ENCODE peak calls at places on chromosomes 13 and 19, in four cellular contexts. P is heart right ventricle, M is dorsolateral prefrontal cortex, U is tibial artery. Q is an unnamed sample.

GRCh38 chr19:39474139-39474620 is 6.5 kb upstream of the TIMM50 start:
- DNase-seq in U (peak), P (peak), M (no peak), Q (peak)

GRCh38 chr19:3387645-3388589 is 21.5 kb downstream of the NFIC start:
- DNase-seq in U (peak), P (peak), M (peak), Q (peak)

GRCh38 chr19:48487544-48487943 is 18.4 kb downstream of the CYTH2 start:
- DNase-seq in U (no peak), P (no peak), M (no peak), Q (no peak)

GRCh38 chr13:33722216-33722900 is 95.6 kb upstream of the RFC3 start:
- DNase-seq in U (no peak), M (no peak), P (no peak), Q (peak)

GRCh38 chr19:41265376-41266153 is 1.4 kb downstream of the HNRNPUL1 start:
- DNase-seq in U (peak), P (peak), M (no peak), Q (peak)

GRCh38 chr19:19259741-19260140 is 13.4 kb downstream of the TM6SF2 start:
- DNase-seq in P (no peak), M (peak), U (no peak), Q (no peak)

GRCh38 chr13:88648598-88649373 is 977.6 kb downstream of the SLITRK5 start:
- DNase-seq in M (no peak), U (no peak), P (no peak), Q (no peak)

GRCh38 chr19:55212447-55212846 is 3.1 kb upstream of the PTPRH start:
- DNase-seq in P (no peak), U (no peak), M (no peak), Q (no peak)

GRCh38 chr13:112562254-112562653 is 25.7 kb downstream of the TUBGCP3 start:
- DNase-seq in M (no peak), U (no peak), P (no peak), Q (no peak)

GRCh38 chr19:46841458-46842083 is 9.1 kb downstream of the AP2S1 start:
- DNase-seq in M (no peak), U (peak), P (peak), Q (peak)

GRCh38 chr13:27450921-27451461 is 627 bp upstream of the MTIF3 start:
- DNase-seq in M (no peak), P (peak), U (peak), Q (peak)

GRCh38 chr13:112454648-112455334 is 78.6 kb downstream of the SPACA7 start:
- DNase-seq in M (no peak), P (no peak), U (no peak), Q (no peak)

GRCh38 chr13:89315287-89315686 is 1644.1 kb downstream of the SLITRK5 start:
- DNase-seq in M (no peak), U (no peak), P (no peak), Q (no peak)

GRCh38 chr19:57348136-57348535 is 2.9 kb upstream of the ZNF304 start:
- DNase-seq in U (no peak), M (no peak), P (no peak), Q (peak)

GRCh38 chr19:48419158-48419920 is 25.9 kb downstream of the GRIN2D start:
- DNase-seq in U (no peak), M (no peak), P (no peak), Q (no peak)

GRCh38 chr19:48698046-48698445 is 2.3 kb downstream of the FUT2 start:
- DNase-seq in U (no peak), M (no peak), P (no peak), Q (peak)

GRCh38 chr19:43439183-43440063 is 24.7 kb downstream of the TEX101 start:
- DNase-seq in U (no peak), P (peak), M (no peak), Q (peak)

GRCh38 chr19:3671680-3672574 is 28.3 kb downstream of the PIP5K1C start:
- DNase-seq in M (no peak), P (no peak), U (no peak), Q (peak)

GRCh38 chr19:54188224-54188871 is 1.0 kb downstream of the MBOAT7 start:
- DNase-seq in U (no peak), P (no peak), M (no peak), Q (peak)

GRCh38 chr19:45095496-45096413 is 2.8 kb downstream of the PPP1R37 start:
- DNase-seq in U (no peak), M (no peak), P (no peak), Q (no peak)

GRCh38 chr19:38799104-38799503 is 10.1 kb downstream of the LGALS7B start:
- DNase-seq in P (no peak), U (no peak), M (no peak), Q (no peak)

GRCh38 chr13:46182491-46182877 is 507 bp upstream of the LCP1 start:
- DNase-seq in P (no peak), M (no peak), U (no peak), Q (no peak)

GRCh38 chr13:111153977-111154332 is 38.8 kb downstream of the ARHGEF7 start:
- DNase-seq in U (peak), M (no peak), P (no peak), Q (no peak)

GRCh38 chr19:53511933-53512374 is 26.0 kb upstream of the ZNF331 start:
- DNase-seq in P (peak), M (no peak), U (peak), Q (peak)

GRCh38 chr13:69565334-69565733 is 542.3 kb upstream of the ATXN8OS start:
- DNase-seq in M (no peak), P (no peak), U (no peak), Q (no peak)

GRCh38 chr13:48232420-48233096 is 448 bp upstream of the ITM2B start:
- DNase-seq in M (no peak), P (peak), U (peak), Q (no peak)

GRCh38 chr13:29619995-29620394 is 24.5 kb upstream of the SLC7A1 start:
- DNase-seq in P (no peak), M (no peak), U (no peak), Q (peak)

GRCh38 chr19:38929929-38930775 is at the start of gene SARS2:
- DNase-seq in P (peak), U (peak), M (peak), Q (peak)

GRCh38 chr19:30557212-30557611 is 185.0 kb downstream of the ZNF536 start:
- DNase-seq in P (no peak), M (no peak), U (no peak), Q (no peak)

GRCh38 chr19:30555075-30555787 is 183.0 kb downstream of the ZNF536 start:
- DNase-seq in P (no peak), M (no peak), U (no peak), Q (no peak)

GRCh38 chr19:30557927-30558557 is 185.9 kb downstream of the ZNF536 start:
- DNase-seq in P (no peak), U (peak), M (no peak), Q (no peak)

GRCh38 chr19:30555788-30556110 is 183.6 kb downstream of the ZNF536 start:
- DNase-seq in U (peak), P (no peak), M (no peak), Q (no peak)

GRCh38 chr19:30556230-30556711 is 184.1 kb downstream of the ZNF536 start:
- DNase-seq in P (no peak), U (peak), M (peak), Q (no peak)
- TF ChIP-seq CTCF in P (no peak), U (no peak), M (peak), Q (no peak)

DNA sequence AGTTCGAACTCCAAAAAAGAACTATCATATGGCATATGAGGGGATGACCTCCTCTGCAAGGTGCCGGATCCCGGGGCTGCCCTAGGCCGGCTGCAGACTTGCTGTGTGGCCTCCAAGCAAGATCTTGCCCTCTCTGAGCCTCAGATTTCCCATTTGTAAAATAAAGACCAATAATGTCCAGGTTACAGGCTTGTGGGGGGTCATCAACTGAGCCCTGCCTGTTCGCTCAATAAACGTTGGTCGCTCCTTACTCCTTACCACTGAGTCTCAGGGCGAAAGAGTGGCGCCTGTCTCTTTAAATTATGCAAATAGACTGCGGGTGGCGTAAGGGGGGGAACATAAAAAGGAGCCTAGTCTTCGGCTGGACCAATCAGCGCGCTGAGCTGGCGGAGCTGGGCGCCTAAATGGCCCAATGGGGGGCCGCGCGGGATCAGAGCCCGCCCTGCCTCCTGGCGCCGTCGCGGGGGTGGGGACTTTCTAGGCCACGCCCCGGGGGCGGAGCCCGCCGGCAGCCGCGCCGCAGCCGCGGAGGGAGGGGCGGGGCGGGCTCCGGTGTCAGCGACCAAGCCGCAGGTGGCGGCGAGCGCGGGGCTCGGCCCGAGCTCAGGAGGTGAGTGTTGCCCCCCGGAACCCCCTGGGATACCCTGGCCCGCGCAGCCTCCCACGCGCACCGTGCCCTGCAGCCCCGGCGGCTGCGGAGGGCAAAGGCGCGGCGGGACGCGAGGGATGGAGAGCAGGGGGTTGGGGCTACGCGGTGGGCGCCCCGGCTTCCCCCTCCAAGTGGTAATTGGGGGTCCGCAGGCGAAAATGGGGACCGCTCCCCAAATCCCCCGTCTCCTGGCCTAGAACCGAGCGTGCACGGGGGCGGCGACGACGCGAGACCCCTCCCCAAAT is 3.8 kb upstream of the FCHO1 start:
- DNase-seq in U (peak), M (peak), P (peak), Q (peak)
- H3K4me3 ChIP-seq in U (peak), M (peak), P (peak), Q (peak)

GRCh38 chr19:20558011-20558410 is 7.6 kb downstream of the ZNF737 start:
- DNase-seq in U (no peak), P (peak), M (no peak), Q (no peak)
- TF ChIP-seq CTCF in U (no peak), P (no peak), M (peak), Q (no peak)

DNA sequence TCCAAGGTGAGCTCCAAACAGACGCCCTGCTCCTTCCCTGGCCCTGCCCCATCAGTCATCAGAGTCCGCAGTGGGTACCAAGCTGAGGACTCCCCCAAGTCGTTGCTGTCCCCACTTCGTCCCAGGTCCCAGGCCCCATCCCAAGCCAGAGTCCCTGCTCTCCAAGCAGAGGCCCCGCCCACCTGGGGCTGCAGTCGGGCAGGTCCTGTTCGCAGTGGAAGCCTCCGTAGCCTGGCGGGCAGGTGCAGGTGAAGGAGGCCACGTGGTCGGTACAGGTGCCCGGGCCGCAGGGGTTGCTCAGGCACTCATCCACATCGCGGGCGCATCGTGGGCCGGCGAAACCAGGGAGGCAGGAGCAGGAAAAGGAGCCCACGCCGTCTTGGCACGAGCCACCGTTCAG is 19.4 kb downstream of the NOTCH3 start:
- DNase-seq in P (no peak), U (no peak), M (no peak), Q (no peak)
- H3K4me3 ChIP-seq in P (no peak), U (no peak), M (no peak), Q (no peak)

GRCh38 chr19:34353546-34353945 is 11.4 kb upstream of the GPI start:
- DNase-seq in P (no peak), U (no peak), M (no peak), Q (no peak)

GRCh38 chr19:34351382-34351802 is 13.6 kb upstream of the GPI start:
- DNase-seq in P (no peak), M (no peak), U (no peak), Q (no peak)

GRCh38 chr19:34356875-34357274 is 8.1 kb upstream of the GPI start:
- DNase-seq in P (no peak), M (no peak), U (no peak), Q (no peak)

GRCh38 chr19:34357431-34357830 is 7.6 kb upstream of the GPI start:
- DNase-seq in U (no peak), M (no peak), P (no peak), Q (no peak)

DNA sequence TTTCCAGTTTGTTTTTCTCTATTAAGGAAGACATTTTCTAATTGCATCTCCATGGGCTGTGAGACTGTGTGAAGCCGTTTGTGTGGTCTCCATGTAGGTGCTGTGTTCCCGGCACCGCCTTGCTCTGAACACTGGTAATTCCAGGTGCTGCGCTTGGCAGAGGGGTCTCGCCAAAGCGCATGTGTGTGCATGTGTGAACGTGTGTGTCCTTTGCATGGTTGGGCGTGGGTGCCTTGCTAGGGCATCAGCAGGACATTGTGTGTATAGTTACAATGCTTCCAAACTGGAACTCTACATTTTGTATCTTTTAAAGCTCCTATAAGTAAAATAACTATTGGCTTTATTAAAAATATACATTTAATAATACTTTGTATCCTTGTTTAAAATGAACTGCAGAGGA is 9.8 kb upstream of the GPI start:
- DNase-seq in M (no peak), P (no peak), U (no peak), Q (no peak)
- TF ChIP-seq CTCF in M (no peak), P (no peak), U (no peak), Q (no peak)

GRCh38 chr13:101998129-101998528 is 403.7 kb downstream of the FGF14 start:
- DNase-seq in M (no peak), P (no peak), U (no peak), Q (no peak)
- H3K4me3 ChIP-seq in M (no peak), P (no peak), U (no peak), Q (no peak)

Q was measured in fibroblast of the aortic adventitia.